ENCODE peak calls at places on chromosomes 1 and 21, in ten cellular contexts. N, A, X, F, W, L, G, O, J and Z are unnamed samples.

GRCh38 chr1:64505232-64505943 is 35.5 kb downstream of the CACHD1 start:
- DNase-seq in N (no peak), A (no peak), X (no peak), F (peak), W (no peak), L (no peak), G (no peak), O (peak), J (peak), Z (peak)

GRCh38 chr1:52907812-52908153 is 13.8 kb downstream of the ECHDC2 start:
- DNase-seq in N (no peak), A (no peak), X (no peak), F (no peak), W (no peak), L (no peak), G (no peak), O (no peak), J (no peak), Z (no peak)

GRCh38 chr1:186330758-186331157 is 44.3 kb downstream of the TPR start:
- DNase-seq in N (no peak), A (no peak), X (no peak), F (no peak), W (no peak), L (no peak), G (no peak), O (no peak), J (no peak), Z (no peak)

GRCh38 chr21:26127918-26128317 is 42.7 kb downstream of the APP start:
- DNase-seq in N (no peak), A (no peak), X (peak), F (no peak), W (peak), L (peak), G (no peak), O (no peak), J (no peak), Z (no peak)

GRCh38 chr1:201191723-201192477 is 1.3 kb downstream of the IGFN1 start:
- DNase-seq in N (no peak), A (no peak), X (peak), F (no peak), W (no peak), L (peak), G (no peak), O (peak), J (no peak), Z (no peak)

GRCh38 chr21:36783612-36784383 is 84.9 kb downstream of the SIM2 start:
- DNase-seq in N (no peak), A (no peak), X (peak), F (no peak), W (no peak), L (peak), G (no peak), O (no peak), J (no peak), Z (no peak)

GRCh38 chr1:112272101-112272772 is 123.8 kb upstream of the CTTNBP2NL start:
- DNase-seq in N (no peak), A (no peak), X (no peak), F (no peak), W (no peak), L (no peak), G (no peak), O (no peak), J (no peak), Z (no peak)

GRCh38 chr1:158043232-158043631 is 49.8 kb downstream of the KIRREL1 start:
- DNase-seq in N (no peak), A (no peak), X (no peak), F (no peak), W (no peak), L (no peak), G (no peak), O (peak), J (no peak), Z (no peak)

GRCh38 chr1:18203645-18204044 is 96.0 kb downstream of the IGSF21 start:
- DNase-seq in N (no peak), A (no peak), X (no peak), F (no peak), W (no peak), L (no peak), G (no peak), O (no peak), J (no peak), Z (no peak)

GRCh38 chr1:3989465-3989864 is 89.4 kb upstream of the C1orf174 start:
- DNase-seq in N (no peak), A (no peak), X (no peak), F (no peak), W (no peak), L (no peak), G (no peak), O (no peak), J (no peak), Z (no peak)

GRCh38 chr1:26959722-26960624 is at the start of gene KDF1:
- DNase-seq in N (no peak), A (no peak), X (peak), F (no peak), W (no peak), L (no peak), G (no peak), O (no peak), J (peak), Z (peak)

GRCh38 chr1:236930503-236930902 is 73.7 kb downstream of the MT1HL1 start:
- DNase-seq in N (no peak), A (no peak), X (no peak), F (no peak), W (no peak), L (no peak), G (no peak), O (no peak), J (no peak), Z (no peak)

GRCh38 chr1:40612345-40612831 is 53.1 kb downstream of the RIMS3 start:
- DNase-seq in N (peak), A (peak), X (peak), F (no peak), W (no peak), L (peak), G (peak), O (peak), J (no peak), Z (peak)

GRCh38 chr1:83086346-83086745 is 912.6 kb downstream of the TTLL7 start:
- DNase-seq in N (no peak), A (no peak), X (peak), F (no peak), W (no peak), L (no peak), G (no peak), O (no peak), J (no peak), Z (no peak)

GRCh38 chr1:148309940-148310500 is 157.9 kb upstream of the NBPF11 start:
- DNase-seq in N (no peak), A (no peak), X (peak), F (no peak), W (no peak), L (no peak), G (no peak), O (no peak), J (peak), Z (no peak)

GRCh38 chr21:41640756-41641509 is 125.9 kb downstream of the RIPK4 start:
- DNase-seq in N (no peak), A (no peak), X (no peak), F (no peak), W (no peak), L (peak), G (no peak), O (peak), J (no peak), Z (no peak)

GRCh38 chr1:181531441-181531840 is 48.1 kb downstream of the CACNA1E start:
- DNase-seq in N (no peak), A (no peak), X (no peak), F (no peak), W (no peak), L (no peak), G (no peak), O (no peak), J (no peak), Z (no peak)

GRCh38 chr1:94633051-94633450 is 91.5 kb upstream of the F3 start:
- DNase-seq in N (no peak), A (no peak), X (no peak), F (no peak), W (no peak), L (peak), G (no peak), O (no peak), J (no peak), Z (no peak)

GRCh38 chr1:66999640-67000400 is 54.1 kb downstream of the SLC35D1 start:
- DNase-seq in N (no peak), A (no peak), X (no peak), F (no peak), W (no peak), L (no peak), G (no peak), O (no peak), J (no peak), Z (no peak)